ENCODE peak calls at places on chromosomes 13 and 19, in four cellular contexts. T is neuronal stem cell, U is H1, F is mesenchymal stem cell. P is an unnamed sample.

GRCh38 chr13:24233351-24233901 is 72.9 kb downstream of the SPATA13 start:
- DNase-seq in T (no peak), U (no peak), F (peak; percentile 63), P (no peak)

GRCh38 chr13:41492432-41493267 is 35.3 kb downstream of the RGCC start:
- DNase-seq in T (no peak), U (no peak), F (peak; percentile 9), P (no peak)

GRCh38 chr13:33228645-33229445 is 56.7 kb downstream of the STARD13 start:
- DNase-seq in T (no peak), U (no peak), F (peak; percentile 96), P (no peak)

GRCh38 chr19:16141043-16141442 is 2.4 kb upstream of the HSH2D start:
- DNase-seq in T (no peak), U (no peak), F (no peak), P (no peak)

GRCh38 chr19:19461671-19462622 is 53.4 kb downstream of the TSSK6 start:
- DNase-seq in T (peak; percentile 54), U (peak; percentile 78), F (peak; percentile 59), P (no peak)

GRCh38 chr13:98384739-98385138 is 192.2 kb downstream of the STK24 start:
- DNase-seq in T (no peak), U (no peak), F (peak; percentile 84), P (no peak)

GRCh38 chr19:29376855-29377354 is 148.9 kb upstream of the VSTM2B start:
- DNase-seq in T (no peak), U (no peak), F (no peak), P (no peak)

GRCh38 chr13:110023729-110024645 is 237.6 kb upstream of the IRS2 start:
- DNase-seq in T (no peak), U (no peak), F (peak; percentile 87), P (no peak)

GRCh38 chr19:53545271-53546065 is 7.5 kb downstream of the ZNF331 start:
- DNase-seq in T (no peak), U (no peak), F (peak; percentile 47), P (peak; percentile 97)

GRCh38 chr13:110877737-110878136 is 37.1 kb downstream of the ANKRD10 start:
- DNase-seq in T (no peak), U (no peak), F (no peak), P (no peak)

GRCh38 chr19:1082165-1082927 is 12.8 kb downstream of the POLR2E start:
- DNase-seq in T (peak; percentile 69), U (peak; percentile 95), F (no peak), P (peak; percentile 96)

GRCh38 chr13:67438465-67438864 is 208.3 kb upstream of the PCDH9 start:
- DNase-seq in T (peak; percentile 8), U (no peak), F (no peak), P (no peak)

GRCh38 chr13:113426591-113426986 is 26.7 kb downstream of the ADPRHL1 start:
- DNase-seq in T (no peak), U (no peak), F (no peak), P (no peak)

GRCh38 chr19:15120135-15121026 is 13.2 kb downstream of the SYDE1 start:
- DNase-seq in T (no peak), U (no peak), F (no peak), P (no peak)

GRCh38 chr19:38304352-38304865 is 358 bp downstream of the C19orf33 start:
- DNase-seq in T (no peak), U (no peak), F (no peak), P (no peak)

GRCh38 chr19:38304866-38305429 is 897 bp downstream of the C19orf33 start:
- DNase-seq in T (peak; percentile 82), U (peak; percentile 83), F (no peak), P (peak; percentile 92)

GRCh38 chr19:38306236-38306635 is 2.2 kb downstream of the C19orf33 start:
- DNase-seq in T (no peak), U (no peak), F (no peak), P (no peak)

GRCh38 chr19:38307076-38307475 is 3.0 kb downstream of the C19orf33 start:
- DNase-seq in T (no peak), U (no peak), F (no peak), P (no peak)

DNA sequence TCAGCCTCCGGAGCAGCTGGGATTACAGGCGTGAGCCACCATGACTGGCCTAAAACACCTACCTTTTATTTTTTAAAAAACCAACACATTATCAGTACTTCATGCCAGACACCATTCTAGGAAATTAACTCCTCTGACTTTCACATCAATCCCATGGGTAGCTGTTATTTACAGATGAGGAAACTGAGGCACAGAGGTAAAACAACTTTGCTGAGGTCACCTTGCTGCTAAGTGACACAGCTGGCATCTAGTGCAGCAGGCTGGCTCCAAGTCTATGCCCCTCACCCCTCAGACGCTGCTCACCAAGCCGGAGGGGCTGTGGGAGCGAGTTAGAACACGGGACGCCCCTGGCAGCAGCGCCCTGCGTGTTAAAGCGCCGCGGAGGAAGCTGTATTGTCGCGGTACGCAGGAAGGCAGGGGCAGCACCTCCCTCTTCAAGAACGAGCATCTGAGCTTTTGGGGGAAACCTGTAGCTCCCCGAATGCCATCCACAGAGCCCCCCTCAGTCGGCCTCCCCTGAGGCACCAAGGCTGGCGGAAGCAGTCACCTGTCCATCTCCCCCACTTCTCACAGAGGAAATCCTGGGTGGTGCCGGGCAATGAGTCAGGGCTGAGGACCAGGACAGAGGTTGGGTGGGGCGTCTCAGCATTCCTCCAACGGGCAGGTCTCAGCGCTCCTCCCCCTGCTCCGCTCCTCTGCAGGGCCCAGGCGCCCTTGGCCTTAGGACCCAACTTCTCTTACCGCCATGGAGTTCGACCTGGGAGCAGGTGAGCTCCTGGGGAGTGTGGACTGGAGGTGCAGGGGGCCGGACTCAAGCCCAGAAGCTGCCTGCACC is at the start of gene C19orf33:
- DNase-seq in T (no peak), U (no peak), F (no peak), P (peak; percentile 71)
- H3K4me3 ChIP-seq in T (peak within 1 kb of the TSS; percentile 53), U (peak within 1 kb of the TSS; percentile 29), F (no peak within 1 kb of the TSS), P (no peak within 1 kb of the TSS)

GRCh38 chr13:29847501-29847983 is 2.9 kb downstream of the UBL3 start:
- DNase-seq in T (no peak), U (no peak), F (peak; percentile 65), P (no peak)

GRCh38 chr13:29844441-29844840 is 6.0 kb downstream of the UBL3 start:
- DNase-seq in T (no peak), U (no peak), F (no peak), P (peak; percentile 72)

GRCh38 chr13:29849071-29849541 is 1.3 kb downstream of the UBL3 start:
- DNase-seq in T (no peak), U (no peak), F (peak; percentile 62), P (peak; percentile 55)

GRCh38 chr13:29846475-29847256 is 3.8 kb downstream of the UBL3 start:
- DNase-seq in T (no peak), U (no peak), F (no peak), P (no peak)

DNA sequence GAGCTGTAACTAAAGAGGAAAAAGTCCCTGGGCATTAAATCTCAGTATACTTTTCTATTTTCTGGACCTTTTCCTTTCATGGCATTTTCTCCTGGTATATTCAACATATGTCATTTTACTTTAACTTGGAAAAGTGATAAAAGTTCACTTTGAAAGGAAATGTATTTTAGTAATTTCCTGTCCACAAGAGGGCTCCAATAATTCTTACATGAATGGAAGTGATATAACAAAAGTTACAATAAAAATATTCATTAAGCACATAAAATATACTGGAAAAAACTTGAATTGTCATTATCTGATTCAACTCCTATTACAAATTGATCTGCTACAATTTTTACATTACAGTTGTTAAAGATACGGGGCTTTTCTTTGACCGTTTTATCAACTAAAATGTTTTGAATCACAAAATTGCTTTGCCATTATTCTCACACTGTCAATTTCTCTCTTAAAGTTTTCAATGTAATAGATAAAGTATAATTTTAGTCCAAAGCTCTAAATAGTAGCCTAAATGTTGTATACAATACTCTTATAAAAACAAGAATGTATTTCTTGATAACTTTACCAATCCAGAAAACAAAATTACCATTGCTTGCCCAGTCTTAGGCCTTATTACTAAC is 4.9 kb downstream of the UBL3 start:
- DNase-seq in T (no peak), U (no peak), F (no peak), P (no peak)
- H2BK12ac ChIP-seq in T (no peak overlapping the region), U (no peak overlapping the region), F (no peak overlapping the region), P (no peak overlapping the region)

GRCh38 chr13:105918842-105919741 is 616.4 kb downstream of the EFNB2 start:
- DNase-seq in T (no peak), U (no peak), F (peak; percentile 86), P (peak; percentile 94)
- H2AK5ac ChIP-seq in T (peak overlapping the region; percentile 19), U (no peak overlapping the region), F (no peak overlapping the region), P (no peak overlapping the region)

DNA sequence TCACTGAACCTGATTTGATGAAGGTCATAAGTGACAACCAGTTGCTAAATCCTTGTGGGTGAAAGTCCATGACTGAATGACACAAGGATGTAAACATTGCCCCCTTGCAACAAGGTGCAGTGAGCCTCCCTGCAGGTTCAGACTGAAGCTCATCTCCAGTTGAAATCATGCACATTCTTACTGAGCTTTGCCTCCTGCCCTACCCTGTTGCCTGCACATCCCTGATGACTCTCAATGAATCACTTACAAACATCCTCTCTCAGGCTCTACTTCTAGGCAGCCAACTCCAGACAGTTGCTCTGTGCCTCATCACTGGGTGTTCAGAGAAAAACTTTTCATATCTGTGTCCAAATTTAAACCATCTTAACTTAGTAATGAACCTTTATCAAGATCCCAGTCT is 42.6 kb upstream of the ARGLU1 start:
- DNase-seq in T (no peak), U (no peak), F (peak; percentile 19), P (no peak)
- H3K4me3 ChIP-seq in T (no peak overlapping the region), U (no peak overlapping the region), F (peak overlapping the region; percentile 23), P (no peak overlapping the region)

GRCh38 chr13:55001881-55002280 is 1973.3 kb downstream of the OLFM4 start:
- DNase-seq in T (no peak), U (no peak), F (no peak), P (no peak)
- H2BK12ac ChIP-seq in T (no peak overlapping the region), U (peak overlapping the region; percentile 62), F (no peak overlapping the region), P (no peak overlapping the region)

GRCh38 chr19:47105874-47106273 is 7.7 kb downstream of the ZC3H4 start:
- DNase-seq in T (no peak), U (no peak), F (no peak), P (no peak)

GRCh38 chr19:47107953-47108746 is 5.4 kb downstream of the ZC3H4 start:
- DNase-seq in T (no peak), U (no peak), F (no peak), P (no peak)

GRCh38 chr19:47106819-47107200 is 6.8 kb downstream of the ZC3H4 start:
- DNase-seq in T (no peak), U (no peak), F (no peak), P (no peak)

GRCh38 chr19:47109177-47109540 is 4.4 kb downstream of the ZC3H4 start:
- DNase-seq in T (no peak), U (no peak), F (no peak), P (no peak)

GRCh38 chr19:47107201-47107952 is 6.2 kb downstream of the ZC3H4 start:
- DNase-seq in T (no peak), U (no peak), F (no peak), P (no peak)
- H2AK5ac ChIP-seq in T (no peak overlapping the region), U (peak overlapping the region; percentile 56), F (no peak overlapping the region), P (no peak overlapping the region)

GRCh38 chr19:57441979-57442752 is 7.0 kb downstream of the ZNF749 start:
- DNase-seq in T (no peak), U (no peak), F (no peak), P (no peak)
- H3K4me3 ChIP-seq in T (no peak overlapping the region), U (no peak overlapping the region), F (no peak overlapping the region), P (no peak overlapping the region)

GRCh38 chr19:45428385-45429231 is 4.9 kb upstream of the ERCC1 start:
- DNase-seq in T (no peak), U (no peak), F (peak; percentile 90), P (peak; percentile 62)
- H2BK12ac ChIP-seq in T (no peak overlapping the region), U (no peak overlapping the region), F (peak overlapping the region; percentile 89), P (peak overlapping the region; percentile 10)